ENCODE peak calls at places on chromosomes 2 and 18, in five cellular contexts. P, V, Z, I and E are unnamed samples.

GRCh38 chr18:31574359-31574758 is 17.3 kb upstream of the TTR start:
- DNase-seq in Z (no peak), P (no peak), V (no peak), I (no peak), E (no peak)

GRCh38 chr18:75377258-75377657 is 50.2 kb downstream of the SMIM21 start:
- DNase-seq in Z (no peak), V (no peak), I (no peak), P (no peak), E (no peak)

GRCh38 chr2:56523815-56524214 is 340.0 kb downstream of the CCDC85A start:
- DNase-seq in I (no peak), P (no peak), Z (no peak), V (no peak), E (no peak)

GRCh38 chr18:53153281-53153680 is 813.3 kb downstream of the DCC start:
- DNase-seq in I (no peak), V (no peak), Z (no peak), P (no peak), E (no peak)

GRCh38 chr2:3377279-3377611 is 373 bp downstream of the EIPR1 start:
- DNase-seq in Z (no peak), V (no peak), P (no peak), I (no peak), E (peak)

GRCh38 chr2:46548103-46548486 is 68.7 kb downstream of the TMEM247 start:
- DNase-seq in P (no peak), Z (no peak), I (no peak), V (no peak), E (no peak)

GRCh38 chr2:3639015-3639630 is 18.9 kb upstream of the ALLC start:
- DNase-seq in P (no peak), I (no peak), Z (no peak), V (no peak), E (no peak)

GRCh38 chr2:173354073-173354600 is 535 bp upstream of the CDCA7 start:
- DNase-seq in I (no peak), P (no peak), V (no peak), Z (no peak), E (peak)

GRCh38 chr18:35387367-35387685 is 10.2 kb upstream of the ZNF396 start:
- DNase-seq in I (no peak), P (no peak), V (no peak), Z (no peak), E (no peak)

GRCh38 chr2:42801388-42801787 is 9.0 kb upstream of the HAAO start:
- DNase-seq in I (no peak), V (no peak), P (no peak), Z (no peak), E (no peak)

GRCh38 chr2:23386422-23387220 is 1.6 kb downstream of the KLHL29 start:
- DNase-seq in P (no peak), V (no peak), Z (no peak), I (peak), E (no peak)

GRCh38 chr2:220006152-220006551 is 378.7 kb downstream of the SLC4A3 start:
- DNase-seq in I (no peak), Z (no peak), V (no peak), P (no peak), E (no peak)

GRCh38 chr2:98522854-98523253 is 78.2 kb downstream of the INPP4A start:
- DNase-seq in Z (no peak), V (no peak), P (no peak), I (no peak), E (no peak)

GRCh38 chr2:197163755-197164753 is 146.5 kb downstream of the ANKRD44 start:
- DNase-seq in V (no peak), P (no peak), Z (no peak), I (no peak), E (no peak)

GRCh38 chr2:231985823-231986261 is 24.3 kb downstream of the DIS3L2 start:
- DNase-seq in P (no peak), I (no peak), V (no peak), Z (no peak), E (no peak)

GRCh38 chr2:206084468-206084869 is 1.5 kb downstream of the INO80D start:
- DNase-seq in I (peak), V (no peak), P (no peak), Z (peak), E (peak)

GRCh38 chr2:71458413-71459083 is 5.2 kb downstream of the DYSF start:
- DNase-seq in V (no peak), I (no peak), P (no peak), Z (no peak), E (no peak)

GRCh38 chr18:63431180-63431579 is 8.9 kb upstream of the VPS4B start:
- DNase-seq in I (no peak), Z (no peak), P (no peak), V (no peak), E (no peak)

GRCh38 chr2:179393481-179393880 is 128.8 kb upstream of the SESTD1 start:
- DNase-seq in Z (no peak), P (no peak), V (no peak), I (no peak), E (no peak)

GRCh38 chr2:107669335-107669734 is 157.4 kb upstream of the RGPD4 start:
- DNase-seq in Z (no peak), I (no peak), V (no peak), P (no peak), E (no peak)

GRCh38 chr18:63953811-63954210 is 4.7 kb downstream of the HMSD start:
- DNase-seq in I (no peak), Z (no peak), P (no peak), V (no peak), E (no peak)

GRCh38 chr2:15893689-15894325 is 46.5 kb upstream of the MYCN start:
- DNase-seq in Z (no peak), I (no peak), P (no peak), V (no peak), E (no peak)

GRCh38 chr2:144432921-144433320 is 87.0 kb downstream of the ZEB2 start:
- DNase-seq in P (no peak), Z (no peak), V (no peak), I (no peak), E (no peak)

GRCh38 chr18:61896118-61896517 is 3.3 kb upstream of the RNF152 start:
- DNase-seq in P (no peak), V (no peak), I (no peak), Z (no peak), E (no peak)

GRCh38 chr2:42953216-42953615 is 160.8 kb upstream of the HAAO start:
- DNase-seq in Z (no peak), V (no peak), I (no peak), P (no peak), E (no peak)